ENCODE peak calls at places on chromosomes 11 and 22, in six cellular contexts. L is HepG2, V is upper lobe of left lung, Q is A549, Z is GM12878, J is K562. S is an unnamed sample. For H3K9me3, the result is how much of the 10 kb centered on the place peaks cover.

GRCh38 chr22:39973656-39974055 is 13.5 kb downstream of the TMA7B start:
- ATAC-seq in L (no peak), V (no peak), Q (no peak), Z (no peak), J (no peak), S (no peak)

GRCh38 chr11:119277660-119278059 is 39.3 kb downstream of the MCAM start:
- ATAC-seq in L (no peak), V (no peak), Q (no peak), Z (no peak), J (no peak), S (no peak)

GRCh38 chr11:47499614-47500013 is 50.7 kb upstream of the RAPSN start:
- ATAC-seq in L (peak), V (peak), Q (no peak), Z (peak), J (no peak), S (no peak)

GRCh38 chr11:94400839-94401772 is at the start of gene GPR83:
- ATAC-seq in L (peak), V (peak), Q (peak), Z (peak), J (no peak), S (no peak)

GRCh38 chr11:57497303-57498247 is 17.9 kb downstream of the SLC43A1 start:
- ATAC-seq in L (peak), V (no peak), Q (no peak), Z (no peak), J (no peak), S (no peak)

GRCh38 chr11:112769170-112769569 is 192.1 kb upstream of the NCAM1 start:
- ATAC-seq in L (no peak), V (no peak), Q (no peak), Z (no peak), J (no peak), S (no peak)

GRCh38 chr11:15727125-15727524 is 612.4 kb downstream of the INSC start:
- ATAC-seq in L (no peak), V (no peak), Q (no peak), Z (no peak), J (no peak), S (no peak)

GRCh38 chr11:39772525-39773137 is 1686.8 kb downstream of the LRRC4C start:
- ATAC-seq in L (no peak), V (no peak), Q (no peak), Z (no peak), J (no peak), S (no peak)

GRCh38 chr11:75473684-75474083 is 40.7 kb upstream of the KLHL35 start:
- ATAC-seq in L (no peak), V (no peak), Q (no peak), Z (no peak), J (no peak), S (no peak)

GRCh38 chr11:34425360-34425759 is 13.4 kb upstream of the CAT start:
- ATAC-seq in L (no peak), V (no peak), Q (no peak), Z (no peak), J (no peak), S (no peak)

GRCh38 chr11:62205441-62205840 is 3.0 kb upstream of the SCGB2A1 start:
- ATAC-seq in L (no peak), V (no peak), Q (no peak), Z (no peak), J (no peak), S (no peak)

GRCh38 chr11:47451990-47452389 is 3.1 kb upstream of the RAPSN start:
- ATAC-seq in L (no peak), V (no peak), Q (no peak), Z (no peak), J (no peak), S (no peak)

GRCh38 chr11:47961383-47961782 is 19.0 kb upstream of the PTPRJ start:
- ATAC-seq in L (peak), V (no peak), Q (peak), Z (no peak), J (peak), S (no peak)

GRCh38 chr11:1820463-1821325 is 14.1 kb upstream of the SYT8 start:
- ATAC-seq in L (no peak), V (no peak), Q (no peak), Z (no peak), J (no peak), S (no peak)

GRCh38 chr11:2385156-2386151 is 8.3 kb downstream of the CD81 start:
- ATAC-seq in L (no peak), V (no peak), Q (no peak), Z (peak), J (no peak), S (no peak)

GRCh38 chr11:120709808-120710207 is 198.3 kb downstream of the GRIK4 start:
- ATAC-seq in L (no peak), V (no peak), Q (no peak), Z (peak), J (no peak), S (no peak)

GRCh38 chr22:24324137-24324536 is 53.5 kb downstream of the SPECC1L start:
- ATAC-seq in L (no peak), V (no peak), Q (no peak), Z (no peak), J (no peak), S (no peak)

GRCh38 chr11:133834399-133835257 is 10.7 kb downstream of the SPATA19 start:
- ATAC-seq in L (peak), V (no peak), Q (peak), Z (peak), J (no peak), S (no peak)

GRCh38 chr22:38422615-38423511 is 32.1 kb downstream of the KCNJ4 start:
- ATAC-seq in L (peak), V (no peak), Q (peak), Z (no peak), J (peak), S (no peak)

GRCh38 chr22:28791841-28792490 is 8.4 kb downstream of the XBP1 start:
- ATAC-seq in L (peak), V (no peak), Q (peak), Z (peak), J (no peak), S (no peak)

GRCh38 chr22:32650553-32651345 is 150.8 kb upstream of the TIMP3 start:
- ATAC-seq in L (no peak), V (peak), Q (no peak), Z (no peak), J (peak), S (no peak)

GRCh38 chr11:36558511-36559413 is 9.0 kb upstream of the RAG1 start:
- ATAC-seq in L (no peak), V (no peak), Q (no peak), Z (peak), J (no peak), S (no peak)

GRCh38 chr11:47393163-47394049 is 15.0 kb upstream of the SLC39A13 start:
- ATAC-seq in L (peak), V (peak), Q (peak), Z (no peak), J (peak), S (peak)

GRCh38 chr11:8237453-8237852 is 26.2 kb downstream of the LMO1 start:
- ATAC-seq in L (no peak), V (no peak), Q (no peak), Z (no peak), J (no peak), S (no peak)

GRCh38 chr11:106021181-106021966 is 666 bp downstream of the MSANTD4 start:
- ATAC-seq in L (peak), V (peak), Q (peak), Z (peak), J (peak), S (no peak)

GRCh38 chr11:13262096-13262495 is 15.5 kb upstream of the BMAL1 start:
- ATAC-seq in L (no peak), V (peak), Q (peak), Z (no peak), J (no peak), S (no peak)

GRCh38 chr11:6632116-6633073 is 13.2 kb upstream of the TPP1 start:
- ATAC-seq in L (no peak), V (no peak), Q (no peak), Z (no peak), J (no peak), S (no peak)

DNA sequence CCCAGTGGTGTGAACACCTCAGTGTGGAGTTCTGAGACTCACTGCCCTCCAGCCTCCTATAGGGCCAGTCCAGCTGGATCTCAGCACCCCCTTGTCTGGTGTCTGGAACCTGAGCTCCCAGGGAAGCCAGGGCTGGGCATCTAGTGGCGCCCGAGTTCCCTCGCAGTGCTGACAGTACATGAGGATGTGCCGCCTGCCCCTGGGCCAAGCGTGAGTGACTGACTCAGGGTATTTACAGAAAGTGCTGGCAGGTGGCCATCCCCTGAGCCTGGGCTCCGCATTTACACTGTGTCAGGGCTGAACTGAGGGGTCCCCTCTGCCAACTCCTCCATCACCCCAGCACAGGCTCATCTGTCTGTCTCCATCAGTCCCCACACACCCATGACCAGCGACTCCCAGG is 185.3 kb downstream of the BRD1 start:
- ATAC-seq in L (no peak), V (no peak), Q (no peak), Z (no peak), J (no peak), S (no peak)
- H3K9me3 ChIP-seq in L (under half), V (under half), Q (under half), Z (under half), J (under half), S (under half)

GRCh38 chr22:49632199-49633009 is 195.3 kb downstream of the BRD1 start:
- ATAC-seq in L (peak), V (peak), Q (peak), Z (no peak), J (no peak), S (peak)
- TF ChIP-seq EP300 in L (no peak), V (no peak), Q (no peak), Z (no peak), J (no peak), S (no peak)

GRCh38 chr11:103987631-103988594 is 48.5 kb upstream of the DDI1 start:
- ATAC-seq in L (no peak), V (no peak), Q (no peak), Z (no peak), J (no peak), S (no peak)
- TF ChIP-seq POLR2A in L (no peak), V (no peak), Q (no peak), Z (no peak), J (no peak), S (no peak)

GRCh38 chr22:36411589-36412258 is 24.0 kb upstream of the MYH9 start:
- ATAC-seq in L (no peak), V (no peak), Q (no peak), Z (no peak), J (no peak), S (no peak)
- H3K9me3 ChIP-seq in L (under half), V (under half), Q (under half), Z (under half), J (under half), S (under half)

GRCh38 chr11:729492-730074 is 17.7 kb upstream of the TALDO1 start:
- ATAC-seq in L (peak), V (no peak), Q (no peak), Z (no peak), J (no peak), S (no peak)
- TF ChIP-seq EP300 in L (peak), V (no peak), Q (no peak), Z (no peak), J (no peak), S (no peak)

DNA sequence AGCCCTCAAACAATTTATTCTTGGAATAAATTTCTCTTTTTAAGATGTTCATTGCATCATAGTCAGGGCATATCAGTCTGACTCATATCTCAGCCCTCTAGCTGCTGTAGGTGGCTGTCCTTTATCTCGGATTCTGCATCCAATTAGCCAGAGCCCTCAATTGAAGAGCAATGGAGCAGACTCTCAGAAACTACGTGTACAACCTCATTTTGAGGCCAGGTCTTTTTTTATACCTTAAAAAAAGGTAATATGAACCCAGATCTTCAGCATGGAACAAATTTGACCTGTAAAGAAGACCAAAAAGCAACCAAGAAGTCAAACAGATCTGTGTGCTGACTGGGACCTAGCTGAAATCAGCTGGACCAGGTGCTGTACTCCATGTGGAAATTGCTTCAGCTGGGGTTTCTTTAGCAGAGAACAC is 8.7 kb downstream of the OR52A5 start:
- ATAC-seq in L (no peak), V (no peak), Q (no peak), Z (no peak), J (peak), S (no peak)
- TF ChIP-seq POLR2A in L (no peak), V (no peak), Q (no peak), Z (no peak), J (peak), S (no peak)

DNA sequence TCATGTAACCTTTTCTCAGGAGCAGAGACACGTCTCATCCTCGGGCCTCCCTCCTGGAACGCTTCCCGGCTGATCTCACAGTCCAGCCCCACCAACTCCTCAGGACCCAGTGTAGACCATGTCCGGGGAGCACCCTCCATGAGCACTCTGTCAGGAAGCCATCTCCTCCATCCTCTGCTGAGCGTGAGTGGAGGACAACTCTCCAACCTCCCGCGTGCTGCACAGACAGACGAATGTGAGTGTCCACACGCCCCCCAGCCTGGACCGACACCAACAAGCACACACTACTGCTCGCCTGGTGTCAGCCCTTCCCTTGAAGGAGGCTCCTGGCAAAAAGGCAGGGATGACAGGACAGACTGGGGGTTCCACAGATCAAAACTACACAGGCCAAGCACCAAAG is 86.6 kb downstream of the SHANK2 start:
- ATAC-seq in L (peak), V (no peak), Q (no peak), Z (no peak), J (no peak), S (no peak)
- H3K9me3 ChIP-seq in L (under half), V (under half), Q (under half), Z (under half), J (under half), S (under half)

GRCh38 chr11:96012086-96012824 is 88.3 kb upstream of the MTMR2 start:
- ATAC-seq in L (peak), V (peak), Q (peak), Z (peak), J (peak), S (peak)
- TF ChIP-seq EP300 in L (peak), V (no peak), Q (no peak), Z (peak), J (no peak), S (no peak)

GRCh38 chr11:65654375-65655349 is 8.1 kb downstream of the RELA start:
- ATAC-seq in L (no peak), V (no peak), Q (no peak), Z (no peak), J (no peak), S (no peak)
- TF ChIP-seq POLR2A in L (no peak), V (no peak), Q (no peak), Z (peak), J (no peak), S (no peak)

S was measured in gastroesophageal sphincter.